ENCODE peak calls at places on chromosomes 4 and X, in nine cellular contexts. One of them, this sample, is unnamed.

GRCh38 chrX:108772549-108772948 is 36.2 kb upstream of the IRS4 start:
- DNase-seq in AG10803: no peak
- DNase-seq in WERI-Rb-1: no peak
- DNase-seq in lower lobe of right lung: no peak
- DNase-seq in breast epithelium: no peak
- DNase-seq in left ventricle myocardium inferior: no peak
- DNase-seq in HL-60: no peak
- DNase-seq in endothelial cell: no peak
- DNase-seq in epithelial cell of esophagus: no peak
- DNase-seq in this sample: no peak

GRCh38 chr4:124641715-124642380 is 70.7 kb downstream of the ANKRD50 start:
- DNase-seq in AG10803: peak; percentile 77
- DNase-seq in WERI-Rb-1: no peak
- DNase-seq in lower lobe of right lung: no peak
- DNase-seq in breast epithelium: no peak
- DNase-seq in left ventricle myocardium inferior: no peak
- DNase-seq in HL-60: no peak
- DNase-seq in endothelial cell: no peak
- DNase-seq in epithelial cell of esophagus: peak; percentile 97
- DNase-seq in this sample: no peak

GRCh38 chrX:151183912-151184565 is 7.7 kb downstream of the GPR50 start:
- DNase-seq in AG10803: no peak
- DNase-seq in WERI-Rb-1: no peak
- DNase-seq in lower lobe of right lung: no peak
- DNase-seq in breast epithelium: no peak
- DNase-seq in left ventricle myocardium inferior: no peak
- DNase-seq in HL-60: no peak
- DNase-seq in endothelial cell: no peak
- DNase-seq in epithelial cell of esophagus: no peak
- DNase-seq in this sample: no peak

GRCh38 chrX:53684415-53685192 is 1.9 kb downstream of the HUWE1 start:
- DNase-seq in AG10803: no peak
- DNase-seq in WERI-Rb-1: no peak
- DNase-seq in lower lobe of right lung: peak; percentile 92
- DNase-seq in breast epithelium: no peak
- DNase-seq in left ventricle myocardium inferior: no peak
- DNase-seq in HL-60: no peak
- DNase-seq in endothelial cell: no peak
- DNase-seq in epithelial cell of esophagus: no peak
- DNase-seq in this sample: no peak

GRCh38 chr4:5647351-5647750 is 61.0 kb downstream of the EVC2 start:
- DNase-seq in AG10803: no peak
- DNase-seq in WERI-Rb-1: peak; percentile 43
- DNase-seq in lower lobe of right lung: no peak
- DNase-seq in breast epithelium: no peak
- DNase-seq in left ventricle myocardium inferior: no peak
- DNase-seq in HL-60: no peak
- DNase-seq in endothelial cell: no peak
- DNase-seq in epithelial cell of esophagus: no peak
- DNase-seq in this sample: no peak

GRCh38 chr4:183912585-183912984 is 7.5 kb downstream of the STOX2 start:
- DNase-seq in AG10803: no peak
- DNase-seq in WERI-Rb-1: no peak
- DNase-seq in lower lobe of right lung: no peak
- DNase-seq in breast epithelium: no peak
- DNase-seq in left ventricle myocardium inferior: no peak
- DNase-seq in HL-60: no peak
- DNase-seq in endothelial cell: no peak
- DNase-seq in epithelial cell of esophagus: peak; percentile 53
- DNase-seq in this sample: no peak

GRCh38 chrX:2231570-2232192 is 269.1 kb downstream of the DHRSX start:
- DNase-seq in AG10803: no peak
- DNase-seq in WERI-Rb-1: no peak
- DNase-seq in lower lobe of right lung: no peak
- DNase-seq in breast epithelium: no peak
- DNase-seq in left ventricle myocardium inferior: no peak
- DNase-seq in HL-60: no peak
- DNase-seq in endothelial cell: no peak
- DNase-seq in epithelial cell of esophagus: no peak
- DNase-seq in this sample: no peak

GRCh38 chr4:3862640-3863420 is 96.6 kb downstream of the ADRA2C start:
- DNase-seq in AG10803: no peak
- DNase-seq in WERI-Rb-1: no peak
- DNase-seq in lower lobe of right lung: peak; percentile 45
- DNase-seq in breast epithelium: no peak
- DNase-seq in left ventricle myocardium inferior: peak; percentile 19
- DNase-seq in HL-60: no peak
- DNase-seq in endothelial cell: peak; percentile 77
- DNase-seq in epithelial cell of esophagus: no peak
- DNase-seq in this sample: no peak

GRCh38 chr4:127781303-127782024 is 658 bp upstream of the HSPA4L start:
- DNase-seq in AG10803: peak; percentile 46
- DNase-seq in WERI-Rb-1: no peak
- DNase-seq in lower lobe of right lung: peak; percentile 46
- DNase-seq in breast epithelium: peak; percentile 28
- DNase-seq in left ventricle myocardium inferior: peak; percentile 60
- DNase-seq in HL-60: no peak
- DNase-seq in endothelial cell: no peak
- DNase-seq in epithelial cell of esophagus: peak; percentile 48
- DNase-seq in this sample: peak; percentile 89

GRCh38 chrX:107576392-107576791 is 51.9 kb upstream of the PRPS1 start:
- DNase-seq in AG10803: no peak
- DNase-seq in WERI-Rb-1: no peak
- DNase-seq in lower lobe of right lung: no peak
- DNase-seq in breast epithelium: no peak
- DNase-seq in left ventricle myocardium inferior: no peak
- DNase-seq in HL-60: no peak
- DNase-seq in endothelial cell: no peak
- DNase-seq in epithelial cell of esophagus: no peak
- DNase-seq in this sample: peak; percentile 70

GRCh38 chr4:152679414-152680281 is at the start of gene TMEM154:
- DNase-seq in AG10803: peak; percentile 67
- DNase-seq in WERI-Rb-1: no peak
- DNase-seq in lower lobe of right lung: peak; percentile 79
- DNase-seq in breast epithelium: peak; percentile 61
- DNase-seq in left ventricle myocardium inferior: peak; percentile 58
- DNase-seq in HL-60: peak; percentile 96
- DNase-seq in endothelial cell: peak; percentile 79
- DNase-seq in epithelial cell of esophagus: peak; percentile 98
- DNase-seq in this sample: peak; percentile 91

GRCh38 chr4:77618383-77619241 is 13.0 kb downstream of the CXCL13 start:
- DNase-seq in AG10803: peak; percentile 65
- DNase-seq in WERI-Rb-1: peak; percentile 70
- DNase-seq in lower lobe of right lung: no peak
- DNase-seq in breast epithelium: peak; percentile 66
- DNase-seq in left ventricle myocardium inferior: peak; percentile 16
- DNase-seq in HL-60: peak; percentile 30
- DNase-seq in endothelial cell: peak; percentile 80
- DNase-seq in epithelial cell of esophagus: peak; percentile 77
- DNase-seq in this sample: peak; percentile 58

GRCh38 chrX:154775611-154776349 is 13.1 kb downstream of the DKC1 start:
- DNase-seq in AG10803: no peak
- DNase-seq in WERI-Rb-1: no peak
- DNase-seq in lower lobe of right lung: no peak
- DNase-seq in breast epithelium: no peak
- DNase-seq in left ventricle myocardium inferior: peak; percentile 18
- DNase-seq in HL-60: no peak
- DNase-seq in endothelial cell: no peak
- DNase-seq in epithelial cell of esophagus: peak; percentile 69
- DNase-seq in this sample: no peak

GRCh38 chr4:48968814-48969213 is 17.3 kb upstream of the CWH43 start:
- DNase-seq in AG10803: peak; percentile 61
- DNase-seq in WERI-Rb-1: no peak
- DNase-seq in lower lobe of right lung: no peak
- DNase-seq in breast epithelium: no peak
- DNase-seq in left ventricle myocardium inferior: no peak
- DNase-seq in HL-60: no peak
- DNase-seq in endothelial cell: no peak
- DNase-seq in epithelial cell of esophagus: peak; percentile 96
- DNase-seq in this sample: no peak

GRCh38 chr4:128604840-128605239 is 204.7 kb upstream of the JADE1 start:
- DNase-seq in AG10803: no peak
- DNase-seq in WERI-Rb-1: no peak
- DNase-seq in lower lobe of right lung: no peak
- DNase-seq in breast epithelium: no peak
- DNase-seq in left ventricle myocardium inferior: no peak
- DNase-seq in HL-60: no peak
- DNase-seq in endothelial cell: no peak
- DNase-seq in epithelial cell of esophagus: peak; percentile 90
- DNase-seq in this sample: no peak

DNA sequence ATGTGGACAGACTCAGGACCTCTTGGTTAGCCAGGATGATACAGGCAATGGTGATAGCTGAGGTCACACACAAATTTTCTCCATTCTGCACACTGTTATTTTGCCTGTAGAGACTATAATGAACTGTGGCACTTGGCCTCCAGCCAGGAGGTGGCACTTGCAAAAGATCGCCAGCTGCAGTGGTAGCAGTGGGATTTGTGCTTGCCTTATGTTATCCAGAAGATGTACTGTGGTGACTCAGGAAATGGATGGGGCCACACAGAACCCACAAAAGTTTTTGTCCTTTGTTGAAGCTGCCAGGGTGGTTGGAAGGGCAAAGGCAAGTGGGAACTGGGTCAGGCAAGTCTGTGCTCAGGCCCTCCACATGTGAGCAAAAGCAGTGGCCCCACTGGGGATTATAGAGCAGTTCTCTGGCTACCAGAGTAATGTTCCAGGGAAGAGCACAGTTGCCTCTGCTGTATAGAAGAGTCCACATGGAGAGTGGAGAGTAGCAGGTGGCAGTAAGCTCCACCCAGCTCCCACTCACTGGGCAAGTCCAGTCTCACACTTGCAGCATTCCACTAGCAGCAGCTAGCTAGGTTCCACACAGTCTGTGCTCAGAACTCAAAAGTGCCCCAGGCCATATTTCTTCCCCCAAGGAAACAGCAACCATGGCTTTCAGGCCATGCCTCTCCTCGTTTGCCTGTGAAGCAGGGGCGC is 5.9 kb upstream of the C4orf17 start:
- DNase-seq in AG10803: no peak
- DNase-seq in WERI-Rb-1: no peak
- DNase-seq in lower lobe of right lung: no peak
- DNase-seq in breast epithelium: no peak
- DNase-seq in left ventricle myocardium inferior: no peak
- DNase-seq in HL-60: peak; percentile 4
- DNase-seq in endothelial cell: no peak
- DNase-seq in epithelial cell of esophagus: peak; percentile 16
- DNase-seq in this sample: no peak
- TF ChIP-seq CTCF in AG10803: no peak
- TF ChIP-seq CTCF in WERI-Rb-1: no peak
- TF ChIP-seq CTCF in lower lobe of right lung: no peak
- TF ChIP-seq CTCF in breast epithelium: no peak
- TF ChIP-seq CTCF in left ventricle myocardium inferior: no peak
- TF ChIP-seq CTCF in HL-60: no peak
- TF ChIP-seq CTCF in endothelial cell: no peak
- TF ChIP-seq CTCF in epithelial cell of esophagus: no peak
- TF ChIP-seq CTCF in this sample: no peak

DNA sequence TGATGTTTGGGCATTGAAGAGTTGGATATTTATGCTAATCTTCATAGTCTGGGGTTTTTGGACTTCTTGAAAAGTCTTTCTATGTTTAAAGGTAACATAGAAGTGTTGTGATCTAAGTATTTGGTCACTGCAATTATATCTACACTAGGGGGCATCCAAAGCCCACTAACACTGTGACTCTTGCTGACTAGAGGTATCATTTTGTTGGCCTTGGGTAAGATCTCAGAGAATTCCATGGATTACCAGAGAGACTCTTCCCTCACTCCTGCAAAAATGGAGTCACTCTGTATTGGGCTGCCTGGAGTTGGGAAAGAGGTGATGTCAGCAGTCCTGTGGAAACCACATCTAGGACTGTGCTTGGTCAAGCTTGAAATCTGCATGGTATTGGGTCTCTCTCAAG is 1077.6 kb downstream of the FAM133A start:
- DNase-seq in AG10803: no peak
- DNase-seq in WERI-Rb-1: no peak
- DNase-seq in lower lobe of right lung: no peak
- DNase-seq in breast epithelium: no peak
- DNase-seq in left ventricle myocardium inferior: no peak
- DNase-seq in HL-60: no peak
- DNase-seq in endothelial cell: no peak
- DNase-seq in epithelial cell of esophagus: no peak
- DNase-seq in this sample: no peak
- TF ChIP-seq CTCF in AG10803: no peak
- TF ChIP-seq CTCF in WERI-Rb-1: no peak
- TF ChIP-seq CTCF in lower lobe of right lung: no peak
- TF ChIP-seq CTCF in breast epithelium: no peak
- TF ChIP-seq CTCF in left ventricle myocardium inferior: peak; percentile 17
- TF ChIP-seq CTCF in HL-60: no peak
- TF ChIP-seq CTCF in endothelial cell: no peak
- TF ChIP-seq CTCF in epithelial cell of esophagus: no peak
- TF ChIP-seq CTCF in this sample: no peak

DNA sequence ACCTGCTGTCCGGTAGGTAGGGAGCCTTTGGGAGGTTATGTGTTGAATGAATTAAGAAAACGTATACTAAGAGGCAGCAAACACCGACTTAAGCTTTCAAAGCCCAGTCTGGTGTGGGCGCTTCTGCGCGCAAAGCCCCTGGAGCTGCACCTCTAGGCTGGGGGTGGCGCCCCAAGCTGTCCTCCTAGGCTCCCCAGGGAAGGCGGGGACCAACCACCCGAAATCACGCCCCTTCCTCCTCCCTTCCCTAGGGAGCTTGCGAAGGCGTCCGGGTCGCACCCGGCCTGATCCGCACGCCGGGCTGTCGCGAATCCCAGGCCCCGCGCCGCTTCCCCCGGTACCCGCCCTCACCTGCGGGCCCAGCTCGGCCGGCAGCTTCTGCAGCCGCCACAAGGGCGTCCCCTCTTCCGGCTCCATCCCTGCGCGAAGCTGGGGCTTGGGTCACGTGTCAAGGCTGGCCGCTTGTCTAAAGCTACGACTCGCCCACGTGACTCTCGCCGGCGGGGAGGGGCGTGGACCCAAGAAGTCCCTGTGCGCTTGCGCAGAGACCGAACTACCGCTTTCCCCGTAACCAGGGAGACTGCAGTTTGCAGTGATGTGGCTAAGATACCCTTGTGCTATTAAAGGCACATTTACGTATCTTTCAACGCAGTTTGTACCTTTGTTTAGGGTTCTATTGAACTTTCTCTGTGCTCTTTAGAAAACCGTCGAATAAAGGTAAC is at the start of gene COMMD8:
- DNase-seq in AG10803: peak; percentile 92
- DNase-seq in WERI-Rb-1: peak; percentile 97
- DNase-seq in lower lobe of right lung: peak; percentile 99
- DNase-seq in breast epithelium: peak; percentile 94
- DNase-seq in left ventricle myocardium inferior: peak; percentile 97
- DNase-seq in HL-60: peak; percentile 94
- DNase-seq in endothelial cell: peak; percentile 94
- DNase-seq in epithelial cell of esophagus: peak; percentile 96
- DNase-seq in this sample: peak; percentile 99
- TF ChIP-seq CTCF in AG10803: no peak
- TF ChIP-seq CTCF in WERI-Rb-1: peak; percentile 30
- TF ChIP-seq CTCF in lower lobe of right lung: peak; percentile 42
- TF ChIP-seq CTCF in breast epithelium: peak; percentile 52
- TF ChIP-seq CTCF in left ventricle myocardium inferior: peak; percentile 56
- TF ChIP-seq CTCF in HL-60: no peak
- TF ChIP-seq CTCF in endothelial cell: peak; percentile 17
- TF ChIP-seq CTCF in epithelial cell of esophagus: no peak
- TF ChIP-seq CTCF in this sample: no peak

DNA sequence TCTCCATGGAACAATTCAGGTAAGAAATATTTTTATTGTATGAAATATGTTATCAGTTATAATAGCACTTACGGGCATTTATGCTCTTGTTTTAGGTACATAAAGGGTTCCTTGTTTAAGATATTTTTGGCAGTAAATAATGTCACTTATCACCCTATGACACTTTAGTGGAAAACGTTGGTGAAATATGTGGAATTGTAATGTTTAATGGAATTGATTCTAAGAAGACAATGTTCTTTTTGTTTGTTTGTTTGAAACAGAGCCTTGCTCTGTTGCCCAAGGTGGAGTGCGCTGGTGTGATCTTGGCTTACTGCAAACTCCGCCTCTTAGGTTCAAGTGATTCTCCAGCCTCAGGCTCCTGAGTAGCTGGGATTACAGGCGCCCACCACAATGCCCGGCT is 17.4 kb downstream of the NPNT start:
- DNase-seq in AG10803: no peak
- DNase-seq in WERI-Rb-1: no peak
- DNase-seq in lower lobe of right lung: no peak
- DNase-seq in breast epithelium: no peak
- DNase-seq in left ventricle myocardium inferior: no peak
- DNase-seq in HL-60: no peak
- DNase-seq in endothelial cell: no peak
- DNase-seq in epithelial cell of esophagus: no peak
- DNase-seq in this sample: no peak
- TF ChIP-seq CTCF in AG10803: no peak
- TF ChIP-seq CTCF in WERI-Rb-1: no peak
- TF ChIP-seq CTCF in lower lobe of right lung: no peak
- TF ChIP-seq CTCF in breast epithelium: no peak
- TF ChIP-seq CTCF in left ventricle myocardium inferior: no peak
- TF ChIP-seq CTCF in HL-60: no peak
- TF ChIP-seq CTCF in endothelial cell: no peak
- TF ChIP-seq CTCF in epithelial cell of esophagus: no peak
- TF ChIP-seq CTCF in this sample: no peak